ENCODE peak calls at places on chromosomes 11 and 22, in five cellular contexts. J is CD8-positive, alpha-beta T cell; V is adrenal gland; Q is substantia nigra; L is transverse colon. F is an unnamed sample.

GRCh38 chr11:123046473-123047264 is 15.3 kb downstream of the HSPA8 start:
- DNase-seq in Q (no peak), L (no peak), V (no peak), J (no peak), F (no peak)

GRCh38 chr11:92357344-92357743 is 132.7 kb downstream of the FAT3 start:
- DNase-seq in Q (no peak), L (no peak), V (no peak), J (no peak), F (no peak)

GRCh38 chr22:49312601-49313000 is 515.1 kb downstream of the BRD1 start:
- DNase-seq in V (peak; percentile 0), J (no peak), Q (no peak), L (no peak), F (no peak)

GRCh38 chr22:27760474-27760873 is 41.1 kb downstream of the MN1 start:
- DNase-seq in L (no peak), Q (no peak), V (no peak), J (no peak), F (no peak)

GRCh38 chr11:23765862-23766261 is 731.0 kb upstream of the LUZP2 start:
- DNase-seq in J (no peak), V (no peak), Q (no peak), L (no peak), F (no peak)

GRCh38 chr11:12218909-12219308 is 108.5 kb downstream of the MICAL2 start:
- DNase-seq in Q (no peak), V (no peak), L (peak; percentile 48), J (no peak), F (no peak)

GRCh38 chr11:45100338-45100737 is 46.1 kb upstream of the PRDM11 start:
- DNase-seq in Q (no peak), L (no peak), J (no peak), V (peak; percentile 48), F (no peak)

GRCh38 chr22:38317237-38317994 is at the start of gene CSNK1E:
- DNase-seq in J (peak; percentile 64), Q (peak; percentile 66), V (peak; percentile 86), L (peak; percentile 86), F (peak; percentile 78)

GRCh38 chr22:20802922-20803553 is 29.1 kb downstream of the SERPIND1 start:
- DNase-seq in Q (no peak), L (no peak), V (no peak), J (no peak), F (no peak)

GRCh38 chr22:24171822-24172221 is 9.5 kb upstream of the SUSD2 start:
- DNase-seq in J (no peak), Q (no peak), L (no peak), V (no peak), F (no peak)
- H3K27ac ChIP-seq in J (no peak overlapping the region), Q (no peak overlapping the region), L (no peak overlapping the region), V (no peak overlapping the region), F (no peak overlapping the region)

DNA sequence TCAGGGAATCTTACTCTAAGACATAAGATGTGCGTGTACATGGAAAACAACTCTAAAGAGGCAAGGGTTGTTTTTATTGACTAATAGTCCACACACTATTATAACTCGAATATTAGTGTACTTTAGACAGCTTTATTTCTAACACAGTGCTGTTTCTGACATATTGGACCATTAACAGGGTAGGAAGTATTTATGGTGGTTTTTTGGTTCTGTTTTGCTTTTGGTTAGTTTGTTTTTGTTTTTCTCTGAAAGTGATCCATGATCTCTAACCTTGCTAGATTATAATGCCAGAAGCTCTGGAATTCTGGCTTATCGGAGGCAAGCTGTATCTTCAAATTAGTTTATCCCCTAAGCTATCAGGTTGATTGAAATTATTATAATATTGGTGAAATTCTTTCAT is 1.1 kb upstream of the HBG1 start:
- DNase-seq in Q (no peak), L (no peak), V (no peak), J (no peak), F (no peak)
- H3K27ac ChIP-seq in Q (no peak overlapping the region), L (no peak overlapping the region), V (no peak overlapping the region), J (no peak overlapping the region), F (no peak overlapping the region)

GRCh38 chr11:119694334-119694733 is 34.7 kb downstream of the NECTIN1 start:
- DNase-seq in Q (no peak), L (peak; percentile 61), V (no peak), J (no peak), F (no peak)
- H3K27ac ChIP-seq in Q (no peak overlapping the region), L (peak overlapping the region; percentile 12), V (no peak overlapping the region), J (no peak overlapping the region), F (no peak overlapping the region)

DNA sequence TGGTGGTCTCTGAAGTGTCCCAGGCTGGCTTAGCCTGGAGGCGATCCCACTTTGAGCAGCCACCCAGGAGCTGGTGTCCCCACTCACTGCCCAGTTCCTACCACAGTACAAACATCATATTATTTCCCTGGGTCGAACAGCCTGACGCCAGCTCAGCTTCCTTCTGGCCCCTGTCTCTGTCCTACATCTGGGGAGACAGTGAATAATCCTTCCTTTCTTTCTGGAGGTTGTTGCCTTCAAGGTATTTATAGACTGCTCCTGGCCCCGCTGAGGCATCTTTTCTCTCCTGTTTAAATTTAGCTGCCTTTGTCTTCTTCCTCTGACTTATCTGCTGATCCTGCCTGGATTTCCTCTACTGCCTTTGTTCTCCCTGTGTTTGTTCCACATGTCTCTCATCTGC is 56.8 kb upstream of the LRRC55 start:
- DNase-seq in V (no peak), L (no peak), Q (no peak), J (no peak), F (no peak)
- H3K27ac ChIP-seq in V (no peak overlapping the region), L (no peak overlapping the region), Q (no peak overlapping the region), J (no peak overlapping the region), F (no peak overlapping the region)

GRCh38 chr11:66291303-66291705 is 390 bp upstream of the TMEM151A start:
- DNase-seq in Q (no peak), V (no peak), J (no peak), L (no peak), F (no peak)
- H3K27ac ChIP-seq in Q (peak overlapping the region; percentile 100), V (no peak overlapping the region), J (no peak overlapping the region), L (no peak overlapping the region), F (peak overlapping the region; percentile 99)

DNA sequence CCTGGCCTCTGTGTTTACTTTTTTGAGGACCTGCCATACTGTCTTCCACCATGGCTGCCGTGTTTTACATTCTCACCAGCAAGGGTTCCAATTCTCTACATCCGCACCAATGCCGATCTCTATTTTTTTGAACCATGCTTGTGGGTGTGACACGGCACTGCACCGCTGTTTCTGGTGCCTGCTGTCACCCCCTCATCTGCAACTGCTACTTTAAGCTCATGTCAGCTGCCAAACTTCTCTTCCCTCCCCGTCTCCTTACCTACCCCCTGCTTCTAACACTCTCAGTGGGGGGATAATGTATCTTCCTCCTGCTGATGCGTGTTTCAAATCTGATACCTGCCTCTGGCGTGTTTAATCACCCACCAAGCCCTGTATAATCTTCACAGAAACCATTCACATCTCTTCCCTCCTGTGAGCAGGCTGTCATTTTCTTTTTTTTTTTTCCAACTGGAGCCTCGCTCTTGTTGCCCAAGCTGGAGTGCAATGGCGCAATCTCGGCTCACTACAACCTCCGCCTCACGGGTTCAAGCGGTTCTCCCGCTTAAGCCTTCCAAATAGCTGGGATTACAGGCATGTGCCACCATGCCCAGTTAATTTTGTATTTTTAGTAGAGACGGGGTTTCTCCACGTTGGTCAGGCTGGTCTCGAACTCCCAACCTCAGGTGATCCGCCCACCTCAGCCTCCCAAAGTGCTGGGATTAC is 2.8 kb downstream of the SLC25A18 start:
- DNase-seq in L (no peak), J (no peak), V (no peak), Q (no peak), F (no peak)
- H3K27ac ChIP-seq in L (peak overlapping the region; percentile 16), J (no peak overlapping the region), V (no peak overlapping the region), Q (peak overlapping the region; percentile 59), F (peak overlapping the region; percentile 84)

DNA sequence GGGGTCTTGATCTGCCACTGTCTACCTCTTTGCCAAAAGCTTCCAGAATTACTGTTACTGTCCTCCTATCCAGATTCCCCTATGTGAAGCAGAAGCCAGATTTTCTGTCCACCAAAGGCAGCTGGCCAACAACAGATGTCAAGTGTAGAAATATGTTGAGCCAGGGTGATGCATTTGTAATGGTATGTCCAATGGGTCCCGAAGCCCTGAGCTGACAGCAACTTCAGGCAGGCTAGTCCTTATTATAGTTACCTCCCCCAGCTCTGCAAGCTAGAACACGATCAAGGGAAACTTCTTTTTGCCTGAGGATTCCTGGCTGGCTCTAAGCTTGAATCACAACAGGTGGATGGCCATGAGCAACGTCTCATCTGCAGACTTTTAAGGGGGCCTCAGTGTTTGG is 10.2 kb downstream of the PAMR1 start:
- DNase-seq in J (no peak), L (no peak), V (no peak), Q (no peak), F (no peak)
- H3K27ac ChIP-seq in J (no peak overlapping the region), L (no peak overlapping the region), V (no peak overlapping the region), Q (no peak overlapping the region), F (no peak overlapping the region)

DNA sequence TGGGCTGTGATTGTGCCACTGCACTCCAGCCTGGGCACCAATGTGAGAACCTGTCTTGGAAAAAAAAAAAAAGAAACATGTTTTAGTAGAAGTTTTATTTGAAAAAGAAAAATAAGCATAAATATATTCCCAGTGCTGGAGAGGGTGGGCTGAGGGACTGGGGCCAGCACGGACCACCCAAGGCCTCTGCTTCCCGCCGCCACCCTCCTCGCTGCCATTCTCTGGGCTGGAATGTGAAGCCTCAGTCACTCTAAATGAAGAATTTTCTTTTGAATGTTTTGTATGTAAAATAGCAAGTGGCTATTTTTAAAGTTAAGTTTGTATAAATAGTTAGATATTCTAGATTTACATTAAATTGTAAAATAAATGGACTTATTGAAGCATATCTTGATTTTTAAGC is 5.1 kb upstream of the TRMU start:
- DNase-seq in J (no peak), L (no peak), V (no peak), Q (no peak), F (no peak)
- H3K27ac ChIP-seq in J (no peak overlapping the region), L (no peak overlapping the region), V (no peak overlapping the region), Q (no peak overlapping the region), F (no peak overlapping the region)

GRCh38 chr11:5288912-5289525 is 12.7 kb downstream of the OR51B4 start:
- DNase-seq in J (no peak), Q (no peak), L (no peak), V (no peak), F (no peak)

GRCh38 chr11:5291207-5291838 is 10.4 kb downstream of the OR51B4 start:
- DNase-seq in V (no peak), L (no peak), Q (no peak), J (no peak), F (no peak)

GRCh38 chr11:5293028-5293427 is 8.7 kb downstream of the OR51B4 start:
- DNase-seq in Q (no peak), J (no peak), V (no peak), L (no peak), F (no peak)

GRCh38 chr11:5288108-5288911 is 13.4 kb downstream of the OR51B4 start:
- DNase-seq in Q (no peak), J (no peak), V (no peak), L (no peak), F (no peak)

DNA sequence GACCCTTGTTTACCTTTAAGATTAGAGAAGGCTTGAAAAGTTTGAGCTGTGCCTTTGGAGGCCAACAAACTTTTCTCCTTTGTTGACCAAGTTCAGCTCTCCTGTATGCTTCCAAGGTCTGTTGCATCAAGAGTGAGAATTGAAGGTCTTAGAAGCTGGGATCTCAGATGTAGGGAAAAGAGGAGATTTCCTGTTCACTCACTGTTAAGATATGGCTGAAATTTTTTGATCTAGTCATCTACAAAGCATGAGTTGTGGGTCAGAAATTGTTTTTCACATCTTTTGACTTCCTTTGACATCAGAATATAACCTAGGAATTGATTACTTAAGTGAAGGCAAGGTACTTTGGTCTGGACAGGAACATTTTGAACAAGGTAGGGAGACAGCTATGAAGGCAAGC is 12.1 kb downstream of the OR51B4 start:
- DNase-seq in L (no peak), Q (no peak), V (no peak), J (no peak), F (no peak)
- H3K27ac ChIP-seq in L (no peak overlapping the region), Q (no peak overlapping the region), V (no peak overlapping the region), J (no peak overlapping the region), F (no peak overlapping the region)